ENCODE peak calls at places on chromosome 3, in four cellular contexts. Q, O, P and R are unnamed samples.

GRCh38 chr3:11567516-11568467 is 75.9 kb downstream of the VGLL4 start:
- DNase-seq in Q (peak; percentile 89), O (no peak), P (no peak), R (no peak)

GRCh38 chr3:53666026-53666425 is 171.6 kb downstream of the CACNA1D start:
- DNase-seq in Q (no peak), O (no peak), P (no peak), R (no peak)

GRCh38 chr3:159844383-159844730 is 144.3 kb upstream of the IL12A start:
- DNase-seq in Q (no peak), O (no peak), P (no peak), R (no peak)

GRCh38 chr3:53677406-53677805 is 168.8 kb downstream of the CHDH start:
- DNase-seq in Q (no peak), O (no peak), P (no peak), R (no peak)

GRCh38 chr3:39383190-39383912 is at the start of gene SLC25A38:
- DNase-seq in Q (peak; percentile 90), O (peak; percentile 85), P (peak; percentile 92), R (peak; percentile 87)

GRCh38 chr3:104939196-104939595 is 427.5 kb upstream of the ALCAM start:
- DNase-seq in Q (no peak), O (no peak), P (no peak), R (no peak)

GRCh38 chr3:188796122-188796631 is 375.6 kb upstream of the TPRG1 start:
- DNase-seq in Q (peak; percentile 66), O (peak; percentile 58), P (no peak), R (no peak)

GRCh38 chr3:187259171-187259570 is 32.4 kb downstream of the MASP1 start:
- DNase-seq in Q (no peak), O (no peak), P (no peak), R (no peak)

GRCh38 chr3:107824822-107825371 is 265.9 kb downstream of the CD47 start:
- DNase-seq in Q (no peak), O (no peak), P (no peak), R (no peak)

GRCh38 chr3:188208751-188209433 is 54.9 kb downstream of the LPP start:
- DNase-seq in Q (no peak), O (no peak), P (no peak), R (no peak)

GRCh38 chr3:52781741-52782140 is 4.3 kb downstream of the ITIH1 start:
- DNase-seq in Q (no peak), O (no peak), P (peak; percentile 22), R (no peak)

GRCh38 chr3:130480736-130481135 is 36.2 kb upstream of the COL6A6 start:
- DNase-seq in Q (no peak), O (peak; percentile 33), P (peak; percentile 80), R (no peak)

GRCh38 chr3:198080521-198081384 is 120.7 kb downstream of the LMLN start:
- DNase-seq in Q (peak; percentile 76), O (peak; percentile 73), P (peak; percentile 95), R (peak; percentile 76)

GRCh38 chr3:47421741-47422649 is 41.2 kb downstream of the PTPN23 start:
- DNase-seq in Q (peak; percentile 89), O (no peak), P (peak; percentile 75), R (peak; percentile 44)

GRCh38 chr3:140131895-140132294 is 196.9 kb downstream of the CLSTN2 start:
- DNase-seq in Q (no peak), O (no peak), P (no peak), R (no peak)

GRCh38 chr3:105518806-105519418 is 152.2 kb downstream of the ALCAM start:
- DNase-seq in Q (no peak), O (no peak), P (peak; percentile 53), R (no peak)

GRCh38 chr3:71724584-71725278 is 471 bp downstream of the EIF4E3 start:
- DNase-seq in Q (peak; percentile 67), O (peak; percentile 46), P (peak; percentile 72), R (no peak)

GRCh38 chr3:71581451-71581980 is 2.0 kb downstream of the FOXP1 start:
- DNase-seq in Q (peak; percentile 56), O (peak; percentile 59), P (peak; percentile 79), R (peak; percentile 6)

GRCh38 chr3:196096382-196096953 is 14.6 kb upstream of the TFRC start:
- DNase-seq in Q (no peak), O (peak; percentile 57), P (no peak), R (no peak)

GRCh38 chr3:195441971-195442572 is 748 bp downstream of the ACAP2 start:
- DNase-seq in Q (peak; percentile 78), O (peak; percentile 59), P (peak; percentile 71), R (peak; percentile 34)

GRCh38 chr3:105430460-105430859 is 63.8 kb downstream of the ALCAM start:
- DNase-seq in Q (no peak), O (no peak), P (no peak), R (no peak)

GRCh38 chr3:136042608-136043221 is 77.2 kb downstream of the PPP2R3A start:
- DNase-seq in Q (no peak), O (no peak), P (no peak), R (no peak)

GRCh38 chr3:94694894-94695293 is 632.0 kb downstream of the NSUN3 start:
- DNase-seq in Q (no peak), O (no peak), P (no peak), R (no peak)

GRCh38 chr3:60169755-60170154 is 1081.5 kb downstream of the FHIT start:
- DNase-seq in Q (no peak), O (no peak), P (no peak), R (no peak)

GRCh38 chr3:29090912-29091597 is 189.8 kb upstream of the RBMS3 start:
- DNase-seq in Q (no peak), O (no peak), P (no peak), R (no peak)

GRCh38 chr3:63753567-63753966 is 65.5 kb upstream of the C3orf49 start:
- DNase-seq in Q (no peak), O (no peak), P (no peak), R (no peak)

GRCh38 chr3:68162644-68163043 is 508.2 kb upstream of the SUCLG2 start:
- DNase-seq in Q (no peak), O (no peak), P (no peak), R (no peak)

GRCh38 chr3:3200632-3201212 is 21.2 kb upstream of the CRBN start:
- DNase-seq in Q (peak; percentile 77), O (no peak), P (peak; percentile 80), R (no peak)

GRCh38 chr3:39051649-39052557 is at the start of the genes SCN11A and WDR48:
- DNase-seq in Q (peak; percentile 98), O (peak; percentile 97), P (peak; percentile 97), R (peak; percentile 86)

GRCh38 chr3:172869356-172869755 is 118.8 kb downstream of the ECT2 start:
- DNase-seq in Q (no peak), O (no peak), P (no peak), R (no peak)

GRCh38 chr3:155424041-155424605 is 130.6 kb upstream of the STRIT1 start:
- DNase-seq in Q (no peak), O (no peak), P (peak; percentile 61), R (no peak)

GRCh38 chr3:195774917-195775316 is 36.8 kb downstream of the MUC4 start:
- DNase-seq in Q (peak; percentile 78), O (no peak), P (peak; percentile 93), R (no peak)

GRCh38 chr3:112111785-112112402 is 21.2 kb downstream of the GCSAM start:
- DNase-seq in Q (peak; percentile 88), O (no peak), P (peak; percentile 83), R (peak; percentile 16)

GRCh38 chr3:187315872-187316271 is 24.3 kb upstream of the MASP1 start:
- DNase-seq in Q (no peak), O (no peak), P (no peak), R (no peak)

GRCh38 chr3:121951291-121951690 is 57.1 kb downstream of the SLC15A2 start:
- DNase-seq in Q (no peak), O (no peak), P (no peak), R (no peak)

DNA sequence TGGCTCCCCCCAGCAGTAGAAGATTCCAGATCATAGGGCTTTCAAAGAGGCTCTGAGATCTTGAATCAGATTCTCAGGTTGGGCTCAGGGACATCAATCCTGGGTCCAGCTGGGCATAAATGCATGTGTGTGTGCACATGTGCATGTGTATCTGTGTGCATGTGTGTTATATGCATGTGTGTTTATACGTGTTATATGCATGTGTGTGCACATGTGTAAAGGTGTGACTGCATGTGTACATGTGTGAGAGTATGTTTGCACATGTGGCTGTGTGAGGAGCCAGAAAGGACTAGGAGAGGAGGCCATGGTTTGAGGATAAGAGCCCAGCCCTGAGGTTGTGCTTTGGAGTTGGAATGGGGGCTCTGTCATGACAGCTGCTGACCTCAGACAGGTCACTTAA is 1.8 kb upstream of the MAPKAPK3 start:
- DNase-seq in Q (no peak), O (no peak), P (no peak), R (no peak)
- H3K4me1 ChIP-seq in Q (peaks cover 25% of the 10 kb centered on the region), O (peaks cover 62% of the 10 kb centered on the region), P (no peaks in the 10 kb centered on the region), R (peaks cover 59% of the 10 kb centered on the region)

DNA sequence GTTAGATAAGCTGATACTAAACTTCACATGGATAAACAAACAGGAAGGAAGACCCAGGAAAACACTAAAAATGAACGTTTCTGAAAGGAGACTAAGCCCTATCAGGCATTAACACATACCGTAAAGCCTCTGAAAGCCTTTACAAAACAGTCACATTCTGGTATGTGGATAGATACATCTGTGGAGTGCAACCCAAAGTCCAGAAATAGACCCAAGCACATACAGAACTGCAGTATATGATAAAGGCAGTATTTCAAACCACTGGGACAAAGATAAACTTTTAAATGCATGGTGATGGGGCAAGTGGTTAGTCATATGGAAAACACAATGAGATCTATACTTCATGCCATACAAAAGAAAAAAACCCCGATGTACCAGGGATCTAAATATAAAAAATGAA is 26.0 kb downstream of the DCBLD2 start:
- DNase-seq in Q (no peak), O (no peak), P (no peak), R (no peak)
- H3K4me1 ChIP-seq in Q (no peaks in the 10 kb centered on the region), O (no peaks in the 10 kb centered on the region), P (peaks cover 3% of the 10 kb centered on the region), R (no peaks in the 10 kb centered on the region)

GRCh38 chr3:134366221-134366927 is 7.9 kb downstream of the AMOTL2 start:
- DNase-seq in Q (peak; percentile 43), O (no peak), P (peak; percentile 54), R (no peak)

GRCh38 chr3:134363381-134363755 is 10.9 kb downstream of the AMOTL2 start:
- DNase-seq in Q (peak; percentile 53), O (no peak), P (no peak), R (no peak)

GRCh38 chr3:134365766-134366065 is 8.5 kb downstream of the AMOTL2 start:
- DNase-seq in Q (peak; percentile 47), O (no peak), P (peak; percentile 64), R (no peak)

GRCh38 chr3:134364061-134364935 is 9.9 kb downstream of the AMOTL2 start:
- DNase-seq in Q (peak; percentile 96), O (peak; percentile 90), P (peak; percentile 99), R (no peak)

GRCh38 chr3:134364936-134365765 is 9.1 kb downstream of the AMOTL2 start:
- DNase-seq in Q (peak; percentile 45), O (no peak), P (peak; percentile 80), R (no peak)
- H3K4me1 ChIP-seq in Q (peaks cover 40% of the 10 kb centered on the region), O (peaks cover 93% of the 10 kb centered on the region), P (peaks cover 60% of the 10 kb centered on the region), R (peaks cover 24% of the 10 kb centered on the region)

GRCh38 chr3:48934333-48934991 is 15.8 kb downstream of the ARIH2 start:
- DNase-seq in Q (no peak), O (no peak), P (no peak), R (no peak)
- H3K4me1 ChIP-seq in Q (peaks cover 8% of the 10 kb centered on the region), O (peaks cover 33% of the 10 kb centered on the region), P (no peaks in the 10 kb centered on the region), R (peaks cover 19% of the 10 kb centered on the region)

GRCh38 chr3:46400846-46401245 is 6.0 kb downstream of the CCR5AS start:
- DNase-seq in Q (no peak), O (no peak), P (no peak), R (no peak)
- H3K4me1 ChIP-seq in Q (no peaks in the 10 kb centered on the region), O (peaks cover 70% of the 10 kb centered on the region), P (no peaks in the 10 kb centered on the region), R (no peaks in the 10 kb centered on the region)